ENCODE peak calls at places on chromosome 9, in four cellular contexts. One of them, this sample, is unnamed.

GRCh38 chr9:90069107-90069506 is 464.3 kb downstream of the GADD45G start:
- DNase-seq in NCI-H2081: no peak
- DNase-seq in smooth muscle cell of the brain vasculature: no peak
- DNase-seq in posterior cingulate gyrus: no peak
- DNase-seq in this sample: no peak

GRCh38 chr9:132042324-132042723 is 37.3 kb downstream of the MED27 start:
- DNase-seq in NCI-H2081: no peak
- DNase-seq in smooth muscle cell of the brain vasculature: peak
- DNase-seq in posterior cingulate gyrus: no peak
- DNase-seq in this sample: no peak

GRCh38 chr9:27118916-27119315 is 9.9 kb downstream of the TEK start:
- DNase-seq in NCI-H2081: no peak
- DNase-seq in smooth muscle cell of the brain vasculature: no peak
- DNase-seq in posterior cingulate gyrus: no peak
- DNase-seq in this sample: no peak

GRCh38 chr9:125176632-125177031 is 13.0 kb downstream of the PPP6C start:
- DNase-seq in NCI-H2081: no peak
- DNase-seq in smooth muscle cell of the brain vasculature: no peak
- DNase-seq in posterior cingulate gyrus: no peak
- DNase-seq in this sample: no peak

GRCh38 chr9:90741036-90741435 is 60.6 kb upstream of the SYK start:
- DNase-seq in NCI-H2081: no peak
- DNase-seq in smooth muscle cell of the brain vasculature: no peak
- DNase-seq in posterior cingulate gyrus: no peak
- DNase-seq in this sample: no peak

GRCh38 chr9:5800969-5801738 is 31.8 kb downstream of the ERMP1 start:
- DNase-seq in NCI-H2081: peak
- DNase-seq in smooth muscle cell of the brain vasculature: no peak
- DNase-seq in posterior cingulate gyrus: no peak
- DNase-seq in this sample: no peak

GRCh38 chr9:131028221-131028884 is 19.4 kb downstream of the LAMC3 start:
- DNase-seq in NCI-H2081: no peak
- DNase-seq in smooth muscle cell of the brain vasculature: no peak
- DNase-seq in posterior cingulate gyrus: no peak
- DNase-seq in this sample: no peak

GRCh38 chr9:76817489-76817888 is 53.3 kb downstream of the PCA3 start:
- DNase-seq in NCI-H2081: no peak
- DNase-seq in smooth muscle cell of the brain vasculature: peak
- DNase-seq in posterior cingulate gyrus: no peak
- DNase-seq in this sample: no peak

GRCh38 chr9:72585737-72586136 is 64.3 kb downstream of the TMC1 start:
- DNase-seq in NCI-H2081: no peak
- DNase-seq in smooth muscle cell of the brain vasculature: no peak
- DNase-seq in posterior cingulate gyrus: no peak
- DNase-seq in this sample: no peak

GRCh38 chr9:96691326-96691725 is 36.2 kb upstream of the PRXL2C start:
- DNase-seq in NCI-H2081: no peak
- DNase-seq in smooth muscle cell of the brain vasculature: no peak
- DNase-seq in posterior cingulate gyrus: no peak
- DNase-seq in this sample: no peak

GRCh38 chr9:104238668-104239067 is 144.6 kb downstream of the SMC2 start:
- DNase-seq in NCI-H2081: no peak
- DNase-seq in smooth muscle cell of the brain vasculature: no peak
- DNase-seq in posterior cingulate gyrus: no peak
- DNase-seq in this sample: no peak

GRCh38 chr9:89812556-89813181 is 207.9 kb downstream of the GADD45G start:
- DNase-seq in NCI-H2081: no peak
- DNase-seq in smooth muscle cell of the brain vasculature: no peak
- DNase-seq in posterior cingulate gyrus: no peak
- DNase-seq in this sample: no peak

GRCh38 chr9:95085036-95085770 is 232.3 kb downstream of the FANCC start:
- DNase-seq in NCI-H2081: no peak
- DNase-seq in smooth muscle cell of the brain vasculature: no peak
- DNase-seq in posterior cingulate gyrus: peak
- DNase-seq in this sample: no peak

GRCh38 chr9:2127486-2127885 is 112.3 kb downstream of the SMARCA2 start:
- DNase-seq in NCI-H2081: no peak
- DNase-seq in smooth muscle cell of the brain vasculature: no peak
- DNase-seq in posterior cingulate gyrus: no peak
- DNase-seq in this sample: no peak

GRCh38 chr9:83935276-83935890 is 14.2 kb upstream of the KIF27 start:
- DNase-seq in NCI-H2081: peak
- DNase-seq in smooth muscle cell of the brain vasculature: no peak
- DNase-seq in posterior cingulate gyrus: no peak
- DNase-seq in this sample: no peak

GRCh38 chr9:6644346-6645152 is 980 bp downstream of the GLDC start:
- DNase-seq in NCI-H2081: no peak
- DNase-seq in smooth muscle cell of the brain vasculature: no peak
- DNase-seq in posterior cingulate gyrus: no peak
- DNase-seq in this sample: no peak

GRCh38 chr9:114484854-114485443 is 20.3 kb downstream of the WHRN start:
- DNase-seq in NCI-H2081: no peak
- DNase-seq in smooth muscle cell of the brain vasculature: no peak
- DNase-seq in posterior cingulate gyrus: no peak
- DNase-seq in this sample: no peak

GRCh38 chr9:113572076-113572861 is 108.7 kb downstream of the RGS3 start:
- DNase-seq in NCI-H2081: no peak
- DNase-seq in smooth muscle cell of the brain vasculature: no peak
- DNase-seq in posterior cingulate gyrus: peak
- DNase-seq in this sample: no peak

GRCh38 chr9:32385135-32385884 is 867 bp downstream of the ACO1 start:
- DNase-seq in NCI-H2081: no peak
- DNase-seq in smooth muscle cell of the brain vasculature: no peak
- DNase-seq in posterior cingulate gyrus: no peak
- DNase-seq in this sample: no peak

GRCh38 chr9:87119328-87119881 is 172.1 kb upstream of the GAS1 start:
- DNase-seq in NCI-H2081: no peak
- DNase-seq in smooth muscle cell of the brain vasculature: peak
- DNase-seq in posterior cingulate gyrus: no peak
- DNase-seq in this sample: no peak

GRCh38 chr9:89739531-89740315 is 134.9 kb downstream of the GADD45G start:
- DNase-seq in NCI-H2081: no peak
- DNase-seq in smooth muscle cell of the brain vasculature: no peak
- DNase-seq in posterior cingulate gyrus: no peak
- DNase-seq in this sample: no peak

GRCh38 chr9:69314547-69314946 is 10.5 kb upstream of the ENTREP1 start:
- DNase-seq in NCI-H2081: no peak
- DNase-seq in smooth muscle cell of the brain vasculature: no peak
- DNase-seq in posterior cingulate gyrus: no peak
- DNase-seq in this sample: no peak

This sample was measured in NCI-H1436.